ENCODE peak calls at places on chromosomes 3 and 15, in four cellular contexts. One of them, this sample, is unnamed. For H3K4me1, the result is how much of the 10 kb centered on the place peaks cover.

GRCh38 chr3:183315739-183316138 is 62.7 kb downstream of the B3GNT5 start:
- DNase-seq in heart right ventricle: no peak
- DNase-seq in GM23248: no peak
- DNase-seq in K562: no peak
- DNase-seq in this sample: peak

GRCh38 chr3:10566451-10566850 is 61.1 kb upstream of the ATP2B2 start:
- DNase-seq in heart right ventricle: no peak
- DNase-seq in GM23248: no peak
- DNase-seq in K562: no peak
- DNase-seq in this sample: no peak

GRCh38 chr3:73086071-73086494 is 24.6 kb downstream of the EBLN2 start:
- DNase-seq in GM23248: peak
- DNase-seq in heart right ventricle: peak
- DNase-seq in K562: peak
- DNase-seq in this sample: peak

GRCh38 chr3:187952849-187953248 is 201.1 kb upstream of the LPP start:
- DNase-seq in GM23248: peak
- DNase-seq in heart right ventricle: no peak
- DNase-seq in K562: no peak
- DNase-seq in this sample: no peak

GRCh38 chr3:52398670-52399081 is 46.2 kb downstream of the SEMA3G start:
- DNase-seq in heart right ventricle: no peak
- DNase-seq in K562: no peak
- DNase-seq in GM23248: no peak
- DNase-seq in this sample: no peak

GRCh38 chr3:105448338-105448982 is 81.8 kb downstream of the ALCAM start:
- DNase-seq in GM23248: peak
- DNase-seq in K562: no peak
- DNase-seq in heart right ventricle: no peak
- DNase-seq in this sample: peak

GRCh38 chr15:81351651-81352050 is 22.4 kb downstream of the TMC3 start:
- DNase-seq in K562: no peak
- DNase-seq in heart right ventricle: no peak
- DNase-seq in GM23248: no peak
- DNase-seq in this sample: no peak

GRCh38 chr15:67998599-67999122 is 55.5 kb upstream of the PIAS1 start:
- DNase-seq in GM23248: peak
- DNase-seq in K562: no peak
- DNase-seq in heart right ventricle: peak
- DNase-seq in this sample: peak

GRCh38 chr3:41682996-41683395 is 278.9 kb downstream of the ULK4 start:
- DNase-seq in K562: no peak
- DNase-seq in heart right ventricle: no peak
- DNase-seq in GM23248: peak
- DNase-seq in this sample: no peak

GRCh38 chr15:27866505-27867165 is 232.5 kb downstream of the OCA2 start:
- DNase-seq in K562: no peak
- DNase-seq in GM23248: no peak
- DNase-seq in heart right ventricle: no peak
- DNase-seq in this sample: no peak

GRCh38 chr3:72724070-72724469 is 124.2 kb downstream of the SHQ1 start:
- DNase-seq in heart right ventricle: no peak
- DNase-seq in GM23248: no peak
- DNase-seq in K562: no peak
- DNase-seq in this sample: peak

GRCh38 chr3:185084883-185085282 is 68.0 kb downstream of the C3orf70 start:
- DNase-seq in K562: no peak
- DNase-seq in GM23248: peak
- DNase-seq in heart right ventricle: no peak
- DNase-seq in this sample: no peak

GRCh38 chr15:49876401-49877038 is 242.5 kb downstream of the ATP8B4 start:
- DNase-seq in K562: no peak
- DNase-seq in heart right ventricle: no peak
- DNase-seq in GM23248: peak
- DNase-seq in this sample: peak

GRCh38 chr15:92984161-92984560 is 84.0 kb downstream of the CHD2 start:
- DNase-seq in heart right ventricle: no peak
- DNase-seq in K562: no peak
- DNase-seq in GM23248: no peak
- DNase-seq in this sample: no peak

GRCh38 chr15:92869263-92869940 is 30.7 kb upstream of the CHD2 start:
- DNase-seq in heart right ventricle: no peak
- DNase-seq in GM23248: peak
- DNase-seq in K562: no peak
- DNase-seq in this sample: no peak

GRCh38 chr3:147008886-147009285 is 397.5 kb downstream of the ZIC4 start:
- DNase-seq in heart right ventricle: no peak
- DNase-seq in K562: no peak
- DNase-seq in GM23248: peak
- DNase-seq in this sample: no peak

GRCh38 chr3:29513236-29513635 is 232.4 kb downstream of the RBMS3 start:
- DNase-seq in GM23248: peak
- DNase-seq in K562: no peak
- DNase-seq in heart right ventricle: no peak
- DNase-seq in this sample: no peak

GRCh38 chr3:55061619-55062018 is 133.8 kb upstream of the LRTM1 start:
- DNase-seq in GM23248: no peak
- DNase-seq in heart right ventricle: no peak
- DNase-seq in K562: no peak
- DNase-seq in this sample: no peak

GRCh38 chr3:159919873-159920272 is 68.8 kb upstream of the IL12A start:
- DNase-seq in GM23248: peak
- DNase-seq in K562: no peak
- DNase-seq in heart right ventricle: no peak
- DNase-seq in this sample: no peak

GRCh38 chr15:67832031-67832551 is 6.8 kb downstream of the SKOR1 start:
- DNase-seq in GM23248: peak
- DNase-seq in K562: no peak
- DNase-seq in heart right ventricle: no peak
- DNase-seq in this sample: no peak

GRCh38 chr15:89105147-89105546 is 16.9 kb downstream of the ABHD2 start:
- DNase-seq in GM23248: peak
- DNase-seq in heart right ventricle: no peak
- DNase-seq in K562: no peak
- DNase-seq in this sample: no peak

GRCh38 chr15:89101302-89102191 is 13.3 kb downstream of the ABHD2 start:
- DNase-seq in K562: no peak
- DNase-seq in GM23248: peak
- DNase-seq in heart right ventricle: peak
- DNase-seq in this sample: no peak

GRCh38 chr15:89103481-89104171 is 15.4 kb downstream of the ABHD2 start:
- DNase-seq in K562: no peak
- DNase-seq in heart right ventricle: no peak
- DNase-seq in GM23248: no peak
- DNase-seq in this sample: no peak

GRCh38 chr15:89106200-89106599 is 17.9 kb downstream of the ABHD2 start:
- DNase-seq in K562: no peak
- DNase-seq in GM23248: no peak
- DNase-seq in heart right ventricle: no peak
- DNase-seq in this sample: no peak

DNA sequence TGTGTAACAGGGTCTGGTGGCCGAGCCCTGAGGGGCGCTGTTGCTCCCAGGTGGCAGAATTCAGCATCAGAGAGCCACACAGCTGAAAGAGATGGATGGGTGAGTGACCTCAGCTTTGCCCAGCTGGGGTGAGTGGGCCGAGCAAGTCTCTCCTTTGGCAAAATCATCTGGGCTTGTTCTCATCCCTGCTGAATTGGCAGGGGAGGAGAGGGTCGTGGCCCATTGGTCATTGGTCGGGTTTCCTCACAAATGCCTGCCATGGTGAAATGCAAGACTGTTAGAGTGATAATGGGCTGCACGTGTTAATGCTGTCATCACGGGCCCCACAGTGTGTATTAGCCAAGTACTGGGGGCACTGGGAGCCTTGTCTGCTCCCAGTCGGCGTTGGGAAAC is 15.9 kb downstream of the ABHD2 start:
- DNase-seq in heart right ventricle: no peak
- DNase-seq in GM23248: peak
- DNase-seq in K562: no peak
- DNase-seq in this sample: no peak
- H3K4me1 ChIP-seq in heart right ventricle: half or more
- H3K4me1 ChIP-seq in GM23248: half or more
- H3K4me1 ChIP-seq in K562: under half
- H3K4me1 ChIP-seq in this sample: under half

GRCh38 chr3:127133971-127134370 is 59.0 kb upstream of the PRR23E start:
- DNase-seq in heart right ventricle: no peak
- DNase-seq in K562: no peak
- DNase-seq in GM23248: no peak
- DNase-seq in this sample: no peak

GRCh38 chr3:127134466-127134865 is 58.5 kb upstream of the PRR23E start:
- DNase-seq in GM23248: no peak
- DNase-seq in K562: no peak
- DNase-seq in heart right ventricle: no peak
- DNase-seq in this sample: no peak

GRCh38 chr3:127135241-127136023 is 57.5 kb upstream of the PRR23E start:
- DNase-seq in K562: peak
- DNase-seq in GM23248: peak
- DNase-seq in heart right ventricle: peak
- DNase-seq in this sample: no peak

GRCh38 chr3:127136024-127136600 is 56.8 kb upstream of the PRR23E start:
- DNase-seq in K562: no peak
- DNase-seq in GM23248: no peak
- DNase-seq in heart right ventricle: no peak
- DNase-seq in this sample: no peak

GRCh38 chr3:127134887-127135240 is 58.1 kb upstream of the PRR23E start:
- DNase-seq in heart right ventricle: no peak
- DNase-seq in K562: no peak
- DNase-seq in GM23248: no peak
- DNase-seq in this sample: no peak
- H3K4me1 ChIP-seq in heart right ventricle: under half
- H3K4me1 ChIP-seq in K562: under half
- H3K4me1 ChIP-seq in GM23248: under half
- H3K4me1 ChIP-seq in this sample: under half

DNA sequence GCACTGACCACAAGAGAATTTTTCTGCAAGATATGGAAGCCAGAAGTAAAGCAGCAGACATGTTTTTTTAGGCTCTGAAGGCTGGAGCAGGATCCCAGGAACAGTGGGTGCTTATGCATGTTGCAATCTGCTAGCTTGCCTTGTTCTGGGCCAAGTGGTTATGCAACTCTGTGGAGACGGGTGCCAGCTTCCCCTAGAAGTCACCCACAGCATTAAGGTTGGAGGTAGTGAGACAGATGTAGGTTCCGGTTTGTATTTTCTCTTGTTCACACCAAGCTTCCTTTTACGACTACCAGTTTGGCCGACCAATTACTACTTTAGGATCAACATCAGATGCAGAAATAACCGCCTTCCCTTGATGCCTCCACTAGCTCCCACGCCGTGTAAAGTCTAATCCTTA is 11.1 kb downstream of the DPH3 start:
- DNase-seq in K562: no peak
- DNase-seq in heart right ventricle: peak
- DNase-seq in GM23248: peak
- DNase-seq in this sample: no peak
- H3K4me1 ChIP-seq in K562: under half
- H3K4me1 ChIP-seq in heart right ventricle: under half
- H3K4me1 ChIP-seq in GM23248: under half
- H3K4me1 ChIP-seq in this sample: under half

GRCh38 chr3:149367021-149367840 is 10.2 kb downstream of the TM4SF1 start:
- DNase-seq in K562: no peak
- DNase-seq in GM23248: peak
- DNase-seq in heart right ventricle: no peak
- DNase-seq in this sample: peak

GRCh38 chr3:149368201-149368849 is 9.1 kb downstream of the TM4SF1 start:
- DNase-seq in heart right ventricle: no peak
- DNase-seq in K562: no peak
- DNase-seq in GM23248: peak
- DNase-seq in this sample: no peak

GRCh38 chr3:149369991-149370866 is 7.2 kb downstream of the TM4SF1 start:
- DNase-seq in K562: no peak
- DNase-seq in heart right ventricle: no peak
- DNase-seq in GM23248: no peak
- DNase-seq in this sample: peak

GRCh38 chr3:149371001-149371722 is 6.3 kb downstream of the TM4SF1 start:
- DNase-seq in GM23248: peak
- DNase-seq in heart right ventricle: no peak
- DNase-seq in K562: no peak
- DNase-seq in this sample: peak

GRCh38 chr3:149368850-149369497 is 8.5 kb downstream of the TM4SF1 start:
- DNase-seq in heart right ventricle: no peak
- DNase-seq in K562: no peak
- DNase-seq in GM23248: no peak
- DNase-seq in this sample: no peak
- H3K4me1 ChIP-seq in heart right ventricle: under half
- H3K4me1 ChIP-seq in K562: under half
- H3K4me1 ChIP-seq in GM23248: under half
- H3K4me1 ChIP-seq in this sample: under half

GRCh38 chr3:141526709-141527108 is 39.9 kb downstream of the RASA2 start:
- DNase-seq in heart right ventricle: no peak
- DNase-seq in GM23248: no peak
- DNase-seq in K562: no peak
- DNase-seq in this sample: no peak

GRCh38 chr3:141525813-141526212 is 39.0 kb downstream of the RASA2 start:
- DNase-seq in heart right ventricle: no peak
- DNase-seq in GM23248: no peak
- DNase-seq in K562: no peak
- DNase-seq in this sample: no peak

GRCh38 chr3:141530133-141530768 is 43.4 kb downstream of the RASA2 start:
- DNase-seq in heart right ventricle: no peak
- DNase-seq in K562: no peak
- DNase-seq in GM23248: peak
- DNase-seq in this sample: no peak

GRCh38 chr3:141529256-141530132 is 42.7 kb downstream of the RASA2 start:
- DNase-seq in GM23248: peak
- DNase-seq in heart right ventricle: no peak
- DNase-seq in K562: no peak
- DNase-seq in this sample: no peak

DNA sequence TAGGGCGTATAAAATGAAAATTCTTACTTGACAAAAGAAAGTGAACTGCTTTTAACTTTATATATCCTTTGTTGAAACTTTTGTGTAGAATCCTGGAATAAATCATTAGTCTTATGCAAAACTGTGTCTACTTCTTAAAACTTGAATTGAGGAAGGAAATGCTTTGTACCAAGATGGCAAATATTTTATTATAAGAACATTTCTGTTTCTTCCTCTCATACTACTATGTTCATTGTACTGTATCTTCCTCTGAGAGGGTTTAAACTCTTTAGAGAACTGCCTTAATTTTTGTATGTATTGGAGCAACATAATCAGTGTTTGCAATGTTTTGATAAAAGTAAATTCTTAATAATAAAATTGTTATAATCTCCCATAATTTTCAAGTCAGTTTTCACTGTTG is 42.0 kb downstream of the RASA2 start:
- DNase-seq in heart right ventricle: no peak
- DNase-seq in K562: no peak
- DNase-seq in GM23248: no peak
- DNase-seq in this sample: no peak
- H3K4me1 ChIP-seq in heart right ventricle: under half
- H3K4me1 ChIP-seq in K562: under half
- H3K4me1 ChIP-seq in GM23248: under half
- H3K4me1 ChIP-seq in this sample: under half